ENCODE peak calls at places on chromosomes 4 and X, in six cellular contexts. One of them, this sample, is unnamed.

GRCh38 chr4:53633608-53634007 is 42.3 kb upstream of the LNX1 start:
- DNase-seq in MCF 10A: peak; percentile 27
- DNase-seq in ovary: no peak
- DNase-seq in tibial artery: peak; percentile 23
- DNase-seq in NCI-H1105: no peak
- DNase-seq in lower lobe of right lung: no peak
- DNase-seq in this sample: no peak

GRCh38 chrX:119669424-119670037 is 23.4 kb downstream of the SEPTIN6 start:
- DNase-seq in ovary: no peak
- DNase-seq in MCF 10A: no peak
- DNase-seq in tibial artery: no peak
- DNase-seq in lower lobe of right lung: no peak
- DNase-seq in NCI-H1105: no peak
- DNase-seq in this sample: no peak

GRCh38 chrX:79719568-79720231 is 294.9 kb upstream of the TBX22 start:
- DNase-seq in lower lobe of right lung: no peak
- DNase-seq in tibial artery: no peak
- DNase-seq in NCI-H1105: no peak
- DNase-seq in ovary: no peak
- DNase-seq in MCF 10A: no peak
- DNase-seq in this sample: no peak

GRCh38 chrX:13535371-13535770 is 34.0 kb upstream of the EGFL6 start:
- DNase-seq in lower lobe of right lung: no peak
- DNase-seq in MCF 10A: no peak
- DNase-seq in ovary: no peak
- DNase-seq in NCI-H1105: no peak
- DNase-seq in tibial artery: no peak
- DNase-seq in this sample: no peak

GRCh38 chr4:98516042-98516440 is 142.4 kb downstream of the TSPAN5 start:
- DNase-seq in ovary: no peak
- DNase-seq in MCF 10A: peak; percentile 82
- DNase-seq in tibial artery: no peak
- DNase-seq in NCI-H1105: no peak
- DNase-seq in lower lobe of right lung: no peak
- DNase-seq in this sample: peak; percentile 70

GRCh38 chr4:1234296-1234695 is 14.6 kb downstream of the CTBP1 start:
- DNase-seq in NCI-H1105: no peak
- DNase-seq in lower lobe of right lung: peak; percentile 41
- DNase-seq in MCF 10A: no peak
- DNase-seq in tibial artery: no peak
- DNase-seq in ovary: peak; percentile 11
- DNase-seq in this sample: no peak

GRCh38 chrX:153621949-153622598 is 23.1 kb upstream of the CCNQ start:
- DNase-seq in tibial artery: no peak
- DNase-seq in MCF 10A: no peak
- DNase-seq in NCI-H1105: no peak
- DNase-seq in ovary: peak; percentile 15
- DNase-seq in lower lobe of right lung: peak; percentile 3
- DNase-seq in this sample: no peak

GRCh38 chr4:104795264-104795934 is 300.7 kb upstream of the CXXC4 start:
- DNase-seq in tibial artery: no peak
- DNase-seq in lower lobe of right lung: no peak
- DNase-seq in MCF 10A: peak; percentile 47
- DNase-seq in NCI-H1105: peak; percentile 0
- DNase-seq in ovary: no peak
- DNase-seq in this sample: no peak

GRCh38 chr4:111689731-111690130 is 455.5 kb upstream of the FAM241A start:
- DNase-seq in lower lobe of right lung: no peak
- DNase-seq in NCI-H1105: no peak
- DNase-seq in MCF 10A: no peak
- DNase-seq in ovary: no peak
- DNase-seq in tibial artery: no peak
- DNase-seq in this sample: peak; percentile 38